ENCODE peak calls at places on chromosome 22, in nine cellular contexts. Q, F, E, O, X, L, V, B and D are unnamed samples. For H3K27me3, the result is how much of the 10 kb centered on the place peaks cover.

GRCh38 chr22:38649841-38650522 is 6.2 kb downstream of the FAM227A start:
- DNase-seq in Q (no peak), F (no peak), E (no peak), O (no peak), X (no peak), L (no peak), V (no peak), B (no peak), D (no peak)

GRCh38 chr22:44202261-44202789 is 21.6 kb downstream of the PARVG start:
- DNase-seq in Q (no peak), F (no peak), E (no peak), O (peak), X (no peak), L (no peak), V (peak), B (peak), D (no peak)

GRCh38 chr22:49704345-49705215 is 123.1 kb downstream of the BRD1 start:
- DNase-seq in Q (no peak), F (no peak), E (no peak), O (no peak), X (no peak), L (no peak), V (no peak), B (peak), D (no peak)

GRCh38 chr22:47266329-47266728 is 503.9 kb downstream of the TBC1D22A start:
- DNase-seq in Q (no peak), F (no peak), E (no peak), O (no peak), X (no peak), L (no peak), V (no peak), B (no peak), D (no peak)

GRCh38 chr22:27397948-27398330 is 403.6 kb downstream of the MN1 start:
- DNase-seq in Q (no peak), F (peak), E (no peak), O (no peak), X (no peak), L (peak), V (no peak), B (no peak), D (no peak)

GRCh38 chr22:45600791-45601730 is 70.6 kb upstream of the ATXN10 start:
- DNase-seq in Q (no peak), F (no peak), E (no peak), O (peak), X (no peak), L (no peak), V (no peak), B (no peak), D (no peak)

GRCh38 chr22:38718414-38718813 is 12.7 kb downstream of the GTPBP1 start:
- DNase-seq in Q (no peak), F (peak), E (peak), O (peak), X (no peak), L (peak), V (peak), B (no peak), D (peak)

GRCh38 chr22:35430897-35431322 is 31.0 kb downstream of the MCM5 start:
- DNase-seq in Q (peak), F (peak), E (peak), O (peak), X (peak), L (peak), V (peak), B (peak), D (peak)

GRCh38 chr22:50656122-50657070 is 16.2 kb upstream of the SHANK3 start:
- DNase-seq in Q (no peak), F (peak), E (no peak), O (peak), X (no peak), L (peak), V (no peak), B (no peak), D (no peak)

GRCh38 chr22:45968751-45969413 is 8.1 kb downstream of the WNT7B start:
- DNase-seq in Q (no peak), F (no peak), E (no peak), O (peak), X (no peak), L (no peak), V (no peak), B (no peak), D (no peak)

GRCh38 chr22:44537016-44537936 is 39.2 kb upstream of the RTL6 start:
- DNase-seq in Q (no peak), F (no peak), E (no peak), O (no peak), X (no peak), L (no peak), V (no peak), B (no peak), D (no peak)

GRCh38 chr22:47814474-47814873 is 1052.0 kb downstream of the TBC1D22A start:
- DNase-seq in Q (no peak), F (no peak), E (no peak), O (no peak), X (no peak), L (no peak), V (no peak), B (no peak), D (no peak)

GRCh38 chr22:46379301-46379930 is 43.9 kb downstream of the TRMU start:
- DNase-seq in Q (no peak), F (no peak), E (no peak), O (no peak), X (no peak), L (no peak), V (peak), B (no peak), D (peak)

GRCh38 chr22:46457502-46458488 is 79.6 kb downstream of the CELSR1 start:
- DNase-seq in Q (no peak), F (no peak), E (no peak), O (peak), X (no peak), L (no peak), V (peak), B (no peak), D (no peak)

GRCh38 chr22:24155597-24156145 is 25.6 kb upstream of the SUSD2 start:
- DNase-seq in Q (peak), F (peak), E (peak), O (peak), X (peak), L (peak), V (peak), B (peak), D (peak)

GRCh38 chr22:39360674-39361413 is 11.1 kb downstream of the SYNGR1 start:
- DNase-seq in Q (no peak), F (no peak), E (peak), O (no peak), X (no peak), L (no peak), V (no peak), B (no peak), D (no peak)

GRCh38 chr22:50612715-50613221 is 12.2 kb downstream of the MAPK8IP2 start:
- DNase-seq in Q (no peak), F (peak), E (peak), O (no peak), X (no peak), L (no peak), V (no peak), B (no peak), D (peak)

GRCh38 chr22:46023558-46023981 is 46.6 kb upstream of the WNT7B start:
- DNase-seq in Q (no peak), F (no peak), E (no peak), O (peak), X (no peak), L (peak), V (no peak), B (no peak), D (no peak)

GRCh38 chr22:46009730-46010129 is 32.8 kb upstream of the WNT7B start:
- DNase-seq in Q (no peak), F (no peak), E (no peak), O (no peak), X (no peak), L (no peak), V (no peak), B (no peak), D (no peak)

GRCh38 chr22:46007003-46007847 is 30.3 kb upstream of the WNT7B start:
- DNase-seq in Q (no peak), F (peak), E (no peak), O (peak), X (no peak), L (peak), V (no peak), B (no peak), D (peak)

GRCh38 chr22:31046591-31047226 is 34.4 kb upstream of the SMTN start:
- DNase-seq in Q (peak), F (peak), E (peak), O (no peak), X (no peak), L (peak), V (no peak), B (peak), D (no peak)

GRCh38 chr22:48188211-48188845 is 1425.9 kb downstream of the TBC1D22A start:
- DNase-seq in Q (no peak), F (no peak), E (no peak), O (no peak), X (no peak), L (no peak), V (peak), B (no peak), D (no peak)

GRCh38 chr22:23913306-23913660 is 19.1 kb downstream of the MIF start:
- DNase-seq in Q (no peak), F (no peak), E (no peak), O (no peak), X (no peak), L (no peak), V (peak), B (no peak), D (no peak)

GRCh38 chr22:46081831-46082210 is 68.5 kb upstream of the PPARA start:
- DNase-seq in Q (no peak), F (peak), E (no peak), O (peak), X (no peak), L (peak), V (no peak), B (no peak), D (no peak)

DNA sequence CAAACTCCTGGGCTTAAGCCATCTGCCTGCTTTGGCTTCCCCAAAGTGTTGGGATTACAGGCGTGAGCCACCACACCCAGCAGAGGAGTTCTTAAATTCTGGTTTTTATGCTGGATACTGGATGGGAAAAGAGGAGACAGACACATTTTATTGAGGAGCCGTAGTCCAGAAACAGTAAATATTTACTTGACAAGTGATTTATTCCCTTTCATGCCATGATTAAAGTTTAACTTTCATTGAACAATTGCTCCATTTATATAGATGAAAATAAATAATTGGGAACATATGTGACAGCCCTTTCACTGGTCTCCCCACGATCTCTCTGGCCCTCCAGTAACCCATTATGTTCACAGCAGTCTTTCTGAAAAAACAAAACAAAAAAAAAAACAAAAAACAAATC is 19.4 kb upstream of the GRK3 start:
- DNase-seq in Q (no peak), F (no peak), E (no peak), O (no peak), X (no peak), L (no peak), V (no peak), B (no peak), D (no peak)
- H3K4me3 ChIP-seq in Q (no peak), F (no peak), E (no peak), O (no peak), X (no peak), L (no peak), V (no peak), B (no peak), D (no peak)

GRCh38 chr22:29480512-29481264 is 670 bp downstream of the NEFH start:
- DNase-seq in Q (no peak), F (no peak), E (peak), O (peak), X (peak), L (peak), V (peak), B (peak), D (no peak)

GRCh38 chr22:29483254-29483653 is 3.2 kb downstream of the NEFH start:
- DNase-seq in Q (no peak), F (no peak), E (no peak), O (no peak), X (no peak), L (no peak), V (no peak), B (no peak), D (no peak)

GRCh38 chr22:29482253-29482652 is 2.2 kb downstream of the NEFH start:
- DNase-seq in Q (no peak), F (no peak), E (no peak), O (no peak), X (no peak), L (peak), V (no peak), B (no peak), D (no peak)

GRCh38 chr22:29481265-29482000 is 1.4 kb downstream of the NEFH start:
- DNase-seq in Q (no peak), F (no peak), E (peak), O (no peak), X (no peak), L (peak), V (peak), B (peak), D (no peak)

GRCh38 chr22:29482726-29483125 is 2.7 kb downstream of the NEFH start:
- DNase-seq in Q (no peak), F (no peak), E (no peak), O (no peak), X (no peak), L (peak), V (no peak), B (no peak), D (no peak)
- H3K27me3 ChIP-seq in Q (under half), F (half or more), E (under half), O (under half), X (under half), L (under half), V (half or more), B (under half), D (under half)

GRCh38 chr22:20881869-20882815 is 23.3 kb downstream of the SNAP29 start:
- DNase-seq in Q (no peak), F (no peak), E (no peak), O (no peak), X (no peak), L (no peak), V (no peak), B (no peak), D (no peak)

GRCh38 chr22:20881231-20881630 is 22.4 kb downstream of the SNAP29 start:
- DNase-seq in Q (no peak), F (no peak), E (no peak), O (peak), X (no peak), L (no peak), V (no peak), B (no peak), D (no peak)

GRCh38 chr22:20885017-20885556 is 26.3 kb downstream of the SNAP29 start:
- DNase-seq in Q (no peak), F (no peak), E (no peak), O (no peak), X (no peak), L (no peak), V (no peak), B (no peak), D (peak)

GRCh38 chr22:20884454-20884853 is 25.6 kb downstream of the SNAP29 start:
- DNase-seq in Q (no peak), F (no peak), E (no peak), O (no peak), X (no peak), L (no peak), V (no peak), B (no peak), D (no peak)

GRCh38 chr22:20882855-20883254 is 24.0 kb downstream of the SNAP29 start:
- DNase-seq in Q (no peak), F (no peak), E (no peak), O (no peak), X (no peak), L (no peak), V (no peak), B (no peak), D (no peak)
- H3K27ac ChIP-seq in Q (no peak), F (no peak), E (no peak), O (no peak), X (no peak), L (no peak), V (no peak), B (no peak), D (no peak)

DNA sequence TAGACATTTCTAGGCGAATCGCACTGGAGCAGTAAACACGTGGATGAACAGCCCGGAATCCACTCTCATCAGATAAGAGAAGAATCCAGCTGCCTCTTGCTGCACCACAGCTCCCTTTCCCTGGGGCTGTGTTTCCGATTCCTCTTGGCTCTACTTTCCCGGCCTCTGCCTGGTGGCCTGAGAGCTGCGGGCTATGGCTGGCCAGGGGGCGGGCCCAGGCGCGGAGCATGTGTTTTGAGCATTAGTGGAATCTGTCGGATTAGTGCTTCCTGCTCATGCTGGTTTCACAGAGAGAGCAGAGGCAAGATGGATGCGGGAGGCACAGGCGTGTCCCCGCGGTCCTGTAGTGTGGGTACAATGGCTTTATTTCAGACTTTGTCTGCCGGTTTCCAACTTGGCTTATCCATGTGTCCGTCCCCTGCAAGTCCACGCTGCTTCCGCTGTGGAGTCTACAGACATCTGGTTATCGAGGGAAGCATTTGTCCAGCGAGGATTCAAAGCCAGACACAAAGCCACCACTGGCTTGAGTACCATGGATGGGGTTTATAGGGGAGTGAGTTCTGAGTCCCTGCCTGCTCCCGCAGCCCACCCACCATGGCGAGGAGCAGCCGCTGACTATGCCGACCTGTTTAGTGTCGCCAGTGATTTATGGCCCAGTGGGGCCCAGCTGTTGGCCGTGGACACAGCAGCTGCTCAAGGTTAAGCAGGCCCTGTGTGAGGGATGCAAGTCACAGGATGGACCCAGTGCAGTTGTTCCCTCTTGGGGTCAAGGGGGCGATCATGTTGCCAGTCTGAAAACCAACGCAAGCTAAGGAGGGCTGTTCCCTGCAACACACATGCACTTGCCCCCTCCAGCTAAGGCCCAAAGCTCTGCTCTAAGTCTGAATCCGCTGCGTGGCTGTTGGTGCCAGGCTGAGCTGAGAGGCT is 43.3 kb upstream of the EP300 start:
- DNase-seq in Q (peak), F (peak), E (peak), O (peak), X (no peak), L (peak), V (peak), B (peak), D (peak)
- H3K4me3 ChIP-seq in Q (peak), F (peak), E (no peak), O (no peak), X (no peak), L (no peak), V (no peak), B (no peak), D (no peak)

DNA sequence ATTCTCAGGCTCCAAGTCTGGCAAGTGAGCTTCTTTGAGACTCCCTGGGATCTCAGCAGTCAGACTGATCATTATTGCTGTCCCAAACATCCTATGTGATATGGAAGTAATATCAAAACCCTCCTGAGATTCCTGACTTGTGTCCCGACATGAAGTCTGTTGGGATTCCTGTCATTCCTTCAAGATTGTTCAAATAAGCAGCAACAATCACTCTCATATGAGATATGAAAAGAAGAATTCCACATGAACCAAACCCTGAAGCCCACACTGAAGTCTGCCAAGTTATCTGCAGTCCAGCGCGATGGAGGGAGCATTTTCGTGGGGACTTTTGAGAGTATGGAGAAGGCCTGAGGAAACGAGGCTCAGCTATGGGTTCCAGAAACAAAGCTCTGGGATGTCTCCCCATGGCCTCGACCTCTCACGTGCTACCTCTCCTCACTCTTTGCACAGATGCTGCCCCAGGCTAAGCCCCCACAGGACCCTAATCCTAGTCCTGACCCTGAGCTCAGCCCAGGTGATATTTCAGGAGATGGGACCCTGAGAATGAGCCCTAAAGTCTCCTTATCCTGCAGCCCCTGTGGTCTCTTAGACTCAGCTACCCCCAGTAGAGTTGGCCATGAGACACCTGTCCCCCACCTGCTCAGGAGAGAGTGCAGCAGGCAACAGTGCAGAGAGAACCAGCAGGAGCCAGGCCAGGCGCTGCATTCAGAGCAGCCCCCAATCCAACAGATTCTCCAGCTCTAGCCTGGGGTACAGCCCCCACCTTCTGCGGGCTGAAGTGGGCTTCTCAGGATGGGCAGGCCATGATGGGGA is 100.2 kb downstream of the GGTLC2 start:
- DNase-seq in Q (no peak), F (no peak), E (no peak), O (no peak), X (no peak), L (no peak), V (no peak), B (no peak), D (no peak)
- H3K27me3 ChIP-seq in Q (under half), F (under half), E (half or more), O (under half), X (under half), L (under half), V (under half), B (under half), D (under half)

GRCh38 chr22:19291218-19291579 is 320 bp downstream of the CLTCL1 start:
- DNase-seq in Q (no peak), F (peak), E (peak), O (no peak), X (no peak), L (peak), V (peak), B (peak), D (no peak)
- H3K27ac ChIP-seq in Q (peak), F (peak), E (no peak), O (peak), X (no peak), L (peak), V (no peak), B (no peak), D (peak)

GRCh38 chr22:42070517-42071422 is at the start of gene NAGA:
- DNase-seq in Q (peak), F (peak), E (peak), O (peak), X (peak), L (peak), V (peak), B (peak), D (peak)

GRCh38 chr22:42074846-42075245 is 798 bp downstream of the PHETA2 start:
- DNase-seq in Q (no peak), F (peak), E (no peak), O (no peak), X (no peak), L (no peak), V (no peak), B (no peak), D (no peak)

GRCh38 chr22:42074153-42074750 is at the start of gene PHETA2:
- DNase-seq in Q (peak), F (peak), E (peak), O (peak), X (peak), L (no peak), V (peak), B (peak), D (peak)

GRCh38 chr22:42073568-42074152 is 388 bp upstream of the PHETA2 start:
- DNase-seq in Q (no peak), F (no peak), E (no peak), O (no peak), X (no peak), L (no peak), V (no peak), B (no peak), D (no peak)

GRCh38 chr22:42072606-42073330 is 1.3 kb upstream of the PHETA2 start:
- DNase-seq in Q (no peak), F (no peak), E (no peak), O (no peak), X (no peak), L (no peak), V (no peak), B (peak), D (no peak)
- H3K4me3 ChIP-seq in Q (no peak), F (no peak), E (no peak), O (no peak), X (no peak), L (no peak), V (no peak), B (no peak), D (no peak)